ENCODE peak calls at places on chromosomes 13 and 19, in four cellular contexts. D is HFF-Myc; R is nephron progenitor cell; T is activated CD8-positive, alpha-beta T cell treated with anti-CD3 and anti-CD28 coated beads for 36 hours. E is an unnamed sample.

GRCh38 chr19:54172764-54173699 is at the start of gene TMC4:
- DNase-seq in D (no peak), R (no peak), T (peak; percentile 22), E (no peak)

GRCh38 chr19:29267701-29268100 is 54.8 kb upstream of the UQCRFS1 start:
- DNase-seq in D (no peak), R (no peak), T (no peak), E (no peak)

GRCh38 chr19:57099199-57099661 is 20.6 kb upstream of the USP29 start:
- DNase-seq in D (peak; percentile 1), R (peak; percentile 28), T (peak; percentile 79), E (peak; percentile 61)

GRCh38 chr19:13098291-13099072 is 4.2 kb downstream of the LYL1 start:
- DNase-seq in D (no peak), R (no peak), T (peak; percentile 32), E (no peak)

GRCh38 chr19:1245884-1246816 is 2.2 kb upstream of the MIDN start:
- DNase-seq in D (no peak), R (peak; percentile 60), T (no peak), E (no peak)

GRCh38 chr19:19341026-19341425 is 20.4 kb downstream of the MAU2 start:
- DNase-seq in D (no peak), R (no peak), T (no peak), E (no peak)

GRCh38 chr13:21427741-21428140 is 31.4 kb downstream of the ZDHHC20 start:
- DNase-seq in D (no peak), R (no peak), T (no peak), E (peak; percentile 35)

GRCh38 chr13:38417727-38418126 is 68.1 kb downstream of the UFM1 start:
- DNase-seq in D (peak; percentile 21), R (no peak), T (peak; percentile 12), E (no peak)

GRCh38 chr13:49997935-49998334 is 1.1 kb downstream of the TRIM13 start:
- DNase-seq in D (no peak), R (no peak), T (no peak), E (no peak)

GRCh38 chr19:8321760-8322637 is 703 bp downstream of the RPS28 start:
- DNase-seq in D (no peak), R (no peak), T (peak; percentile 25), E (no peak)

GRCh38 chr13:77330009-77330471 is 3.1 kb upstream of the MYCBP2 start:
- DNase-seq in D (no peak), R (no peak), T (no peak), E (no peak)

GRCh38 chr19:18440421-18440877 is 2.5 kb upstream of the ISYNA1 start:
- DNase-seq in D (no peak), R (no peak), T (peak; percentile 63), E (peak; percentile 55)

GRCh38 chr13:59112375-59112774 is 1051.4 kb downstream of the DIAPH3 start:
- DNase-seq in D (peak; percentile 2), R (no peak), T (no peak), E (no peak)

GRCh38 chr13:98462946-98463345 is 114.0 kb downstream of the STK24 start:
- DNase-seq in D (no peak), R (no peak), T (no peak), E (no peak)

GRCh38 chr19:43464089-43464775 is 1.2 kb downstream of the LYPD3 start:
- DNase-seq in D (no peak), R (peak; percentile 79), T (no peak), E (peak; percentile 83)

GRCh38 chr13:44237276-44237767 is 136.3 kb upstream of the SERP2 start:
- DNase-seq in D (peak; percentile 82), R (no peak), T (peak; percentile 46), E (peak; percentile 23)

GRCh38 chr13:21175656-21176194 is 627 bp downstream of the SKA3 start:
- DNase-seq in D (no peak), R (no peak), T (no peak), E (no peak)

GRCh38 chr19:36421749-36422481 is 3.5 kb upstream of the ZFP82 start:
- DNase-seq in D (no peak), R (no peak), T (no peak), E (no peak)

GRCh38 chr13:39038569-39038898 is 278 bp downstream of the NHLRC3 start:
- DNase-seq in D (no peak), R (no peak), T (peak; percentile 74), E (peak; percentile 30)

GRCh38 chr19:3142292-3142670 is 6.4 kb downstream of the GNA15 start:
- DNase-seq in D (no peak), R (no peak), T (peak; percentile 78), E (no peak)

GRCh38 chr19:37991841-37992248 is 84.8 kb downstream of the SIPA1L3 start:
- DNase-seq in D (no peak), R (no peak), T (no peak), E (no peak)

GRCh38 chr13:107124129-107124718 is 556.3 kb upstream of the ARGLU1 start:
- DNase-seq in D (no peak), R (no peak), T (no peak), E (no peak)

GRCh38 chr13:87122551-87122950 is 548.6 kb upstream of the SLITRK5 start:
- DNase-seq in D (no peak), R (no peak), T (no peak), E (no peak)

GRCh38 chr19:41904118-41904870 is 21.3 kb downstream of the ARHGEF1 start:
- DNase-seq in D (no peak), R (no peak), T (no peak), E (no peak)

GRCh38 chr13:108508263-108508662 is 121.1 kb upstream of the MYO16 start:
- DNase-seq in D (no peak), R (no peak), T (no peak), E (no peak)

GRCh38 chr13:38848360-38848759 is 142.3 kb downstream of the STOML3 start:
- DNase-seq in D (no peak), R (no peak), T (no peak), E (no peak)

GRCh38 chr19:35220315-35220921 is 8.1 kb downstream of the FAM187B start:
- DNase-seq in D (no peak), R (no peak), T (no peak), E (no peak)

GRCh38 chr13:112068531-112069062 is 1.6 kb downstream of the SOX1 start:
- DNase-seq in D (no peak), R (peak; percentile 31), T (no peak), E (no peak)

GRCh38 chr19:47765522-47766358 is 12.8 kb upstream of the SELENOW start:
- DNase-seq in D (no peak), R (peak; percentile 81), T (peak; percentile 61), E (peak; percentile 73)

GRCh38 chr19:28332351-28332750 is 880.6 kb downstream of the UQCRFS1 start:
- DNase-seq in D (no peak), R (no peak), T (no peak), E (no peak)

GRCh38 chr19:2557093-2557440 is 81.1 kb downstream of the GADD45B start:
- DNase-seq in D (no peak), R (no peak), T (no peak), E (no peak)

GRCh38 chr13:44779085-44779484 is 203.0 kb upstream of the TSC22D1 start:
- DNase-seq in D (no peak), R (no peak), T (no peak), E (no peak)

GRCh38 chr19:12065100-12065538 is 588 bp downstream of the ZNF844 start:
- DNase-seq in D (no peak), R (peak; percentile 33), T (peak; percentile 33), E (no peak)

GRCh38 chr13:40236566-40237168 is 429.8 kb downstream of the FOXO1 start:
- DNase-seq in D (no peak), R (no peak), T (no peak), E (no peak)

GRCh38 chr19:17618919-17619318 is 63.5 kb downstream of the COLGALT1 start:
- DNase-seq in D (no peak), R (no peak), T (no peak), E (no peak)

DNA sequence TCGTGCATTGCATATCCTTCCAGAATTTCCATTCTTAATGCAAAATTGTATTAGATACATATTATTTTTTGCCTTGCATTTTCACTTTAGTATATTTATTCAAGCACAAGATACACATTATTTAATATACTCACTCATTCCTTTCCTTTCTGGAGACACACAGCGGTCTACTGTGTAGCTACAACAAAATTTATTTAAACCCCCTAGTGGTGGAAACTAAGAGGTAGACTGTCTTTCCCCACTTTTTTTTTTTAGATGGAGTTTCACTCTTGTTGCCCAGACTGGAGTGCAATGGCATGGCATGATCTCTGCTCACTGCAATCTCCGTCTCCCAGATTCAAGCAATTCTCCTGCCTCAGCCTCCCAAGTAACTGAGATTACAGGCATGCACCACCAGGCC is 2040.3 kb upstream of the PCDH20 start:
- DNase-seq in D (no peak), R (no peak), T (no peak), E (no peak)
- TF ChIP-seq CTCF in D (no peak), R (no peak), T (no peak), E (no peak)

GRCh38 chr13:79075703-79076102 is 330.4 kb downstream of the RBM26 start:
- DNase-seq in D (no peak), R (no peak), T (no peak), E (no peak)

GRCh38 chr13:79070343-79070974 is 335.6 kb downstream of the RBM26 start:
- DNase-seq in D (no peak), R (no peak), T (no peak), E (no peak)
- TF ChIP-seq CTCF in D (no peak), R (no peak), T (no peak), E (no peak)

GRCh38 chr13:94984974-94985373 is 272.6 kb upstream of the SOX21 start:
- DNase-seq in D (no peak), R (no peak), T (no peak), E (no peak)
- TF ChIP-seq CTCF in D (no peak), R (no peak), T (no peak), E (no peak)

GRCh38 chr19:45508931-45509691 is 1.8 kb downstream of the VASP start:
- DNase-seq in D (no peak), R (peak; percentile 66), T (peak; percentile 60), E (peak; percentile 85)
- TF ChIP-seq CTCF in D (no peak), R (no peak), T (no peak), E (no peak)

GRCh38 chr13:32682740-32683139 is 96.5 kb downstream of the PDS5B start:
- DNase-seq in D (no peak), R (no peak), T (no peak), E (no peak)
- TF ChIP-seq CTCF in D (no peak), R (no peak), T (no peak), E (no peak)

DNA sequence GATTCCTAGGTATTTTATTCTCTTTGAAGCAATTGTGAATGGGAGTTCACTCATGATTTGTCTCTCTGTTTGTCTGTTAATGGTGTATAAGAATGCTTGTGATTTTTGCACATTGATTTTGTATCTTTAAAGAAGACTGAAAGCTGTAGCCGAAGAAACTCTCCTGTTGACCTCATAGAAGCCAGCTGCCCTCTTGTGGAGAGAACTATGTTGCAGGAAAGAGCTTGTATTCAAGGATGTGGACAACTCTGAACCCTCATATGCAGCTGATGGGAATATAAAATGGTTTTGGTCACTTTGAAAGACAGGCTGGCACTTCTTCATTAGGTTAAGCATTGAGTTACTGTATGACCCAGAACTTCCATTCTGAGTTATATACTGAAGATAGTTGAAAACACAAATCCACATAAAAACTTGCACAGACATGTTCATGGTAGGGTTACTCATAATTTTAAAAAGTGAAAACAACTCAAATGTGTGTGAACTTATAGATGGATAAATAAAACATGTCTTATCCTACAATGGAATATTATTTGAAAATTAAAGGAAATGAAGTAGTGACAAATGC is 65.8 kb upstream of the SLITRK6 start:
- DNase-seq in D (no peak), R (no peak), T (no peak), E (no peak)
- TF ChIP-seq CTCF in D (no peak), R (peak; percentile 45), T (no peak), E (no peak)

DNA sequence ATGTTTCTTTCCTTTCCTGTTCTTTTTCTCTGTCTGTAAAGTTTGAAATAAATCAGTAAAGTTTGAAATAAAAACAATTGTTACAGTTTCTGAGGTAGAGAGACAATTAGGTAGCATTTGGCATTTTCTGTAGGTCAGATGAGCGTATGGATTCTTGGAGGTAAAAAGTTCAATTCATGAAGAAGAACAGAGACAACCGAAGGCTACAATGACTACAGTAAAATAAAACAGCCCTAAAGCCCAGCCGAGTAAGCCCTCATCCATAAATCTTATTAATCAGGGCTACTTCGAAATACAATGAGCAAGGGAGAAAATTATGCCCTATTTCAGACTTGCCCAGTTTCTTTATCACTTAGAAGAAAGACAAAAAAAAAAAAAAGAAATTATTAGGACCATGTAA is 941.9 kb upstream of the SLC10A2 start:
- DNase-seq in D (no peak), R (no peak), T (no peak), E (no peak)
- TF ChIP-seq CTCF in D (no peak), R (no peak), T (no peak), E (no peak)

E was measured in GM10248.